ENCODE peak calls at places on chromosomes 2 and 18, in five cellular contexts. V is GM23248, Q is spleen, O is IMR-90, N is MG63. Z is an unnamed sample.

GRCh38 chr2:36408198-36408703 is 52.7 kb downstream of the CRIM1 start:
- DNase-seq in Q (peak; percentile 75), O (peak; percentile 85), V (no peak), N (no peak), Z (no peak)

GRCh38 chr18:23618862-23619387 is 32.6 kb upstream of the NPC1 start:
- DNase-seq in Q (peak; percentile 76), N (no peak), V (no peak), O (no peak), Z (no peak)

GRCh38 chr2:190765386-190766173 is 115.0 kb upstream of the GLS start:
- DNase-seq in O (peak; percentile 89), V (peak; percentile 92), Q (no peak), N (no peak), Z (no peak)

GRCh38 chr2:216066255-216066654 is 15.4 kb downstream of the PECR start:
- DNase-seq in O (peak; percentile 84), N (no peak), Q (no peak), V (peak; percentile 77), Z (no peak)

GRCh38 chr18:26286008-26286407 is 59.8 kb downstream of the TAF4B start:
- DNase-seq in N (no peak), Q (no peak), V (no peak), O (no peak), Z (no peak)

GRCh38 chr2:39735648-39736047 is 43.4 kb downstream of the THUMPD2 start:
- DNase-seq in Q (no peak), O (no peak), N (no peak), V (peak; percentile 36), Z (no peak)

GRCh38 chr2:105487142-105488069 is 88.6 kb upstream of the FHL2 start:
- DNase-seq in N (peak; percentile 99), O (peak; percentile 92), Q (no peak), V (peak; percentile 69), Z (no peak)

GRCh38 chr2:24877646-24878045 is 42.4 kb downstream of the ADCY3 start:
- DNase-seq in V (no peak), O (no peak), N (no peak), Q (no peak), Z (no peak)

GRCh38 chr2:161422812-161423211 is 6.7 kb downstream of the TBR1 start:
- DNase-seq in Q (no peak), V (no peak), O (no peak), N (no peak), Z (no peak)

GRCh38 chr2:142065156-142065555 is 65.7 kb downstream of the LRP1B start:
- DNase-seq in Q (no peak), V (no peak), N (no peak), O (no peak), Z (no peak)

GRCh38 chr18:50629148-50629631 is 69.3 kb downstream of the MAPK4 start:
- DNase-seq in Q (no peak), O (no peak), V (no peak), N (peak; percentile 43), Z (no peak)

GRCh38 chr2:229270551-229271410 is at the start of gene PID1:
- DNase-seq in Q (peak; percentile 75), O (peak; percentile 5), N (peak; percentile 65), V (peak; percentile 78), Z (no peak)

GRCh38 chr2:134348239-134348638 is 94.4 kb downstream of the MGAT5 start:
- DNase-seq in Q (no peak), N (no peak), O (peak; percentile 57), V (peak; percentile 51), Z (no peak)

GRCh38 chr2:35503738-35504160 is 851.8 kb upstream of the CRIM1 start:
- DNase-seq in N (no peak), Q (no peak), V (no peak), O (no peak), Z (no peak)

GRCh38 chr2:44802409-44803099 is 138.9 kb upstream of the SIX3 start:
- DNase-seq in Q (no peak), N (no peak), V (no peak), O (no peak), Z (no peak)

GRCh38 chr2:186669146-186669545 is 24.7 kb upstream of the FAM171B start:
- DNase-seq in O (no peak), N (no peak), V (no peak), Q (no peak), Z (no peak)

GRCh38 chr2:232309592-232309991 is 69.0 kb upstream of the ALPP start:
- DNase-seq in N (no peak), V (no peak), Q (no peak), O (no peak), Z (no peak)

GRCh38 chr18:69588301-69588700 is 187.6 kb downstream of the DOK6 start:
- DNase-seq in O (peak; percentile 5), N (no peak), V (peak; percentile 2), Q (no peak), Z (no peak)

GRCh38 chr2:210681481-210681880 is 125.1 kb downstream of the CPS1 start:
- DNase-seq in V (no peak), O (no peak), Q (no peak), N (no peak), Z (no peak)

GRCh38 chr2:54634564-54635511 is 88.6 kb upstream of the EML6 start:
- DNase-seq in N (no peak), Q (no peak), V (peak; percentile 76), O (peak; percentile 84), Z (no peak)

GRCh38 chr2:157173740-157174184 is 83.7 kb upstream of the GALNT5 start:
- DNase-seq in V (peak; percentile 96), Q (no peak), N (peak; percentile 71), O (peak; percentile 100), Z (no peak)

GRCh38 chr18:22705328-22705727 is 227.8 kb upstream of the RBBP8 start:
- DNase-seq in V (peak; percentile 84), Q (no peak), N (no peak), O (peak; percentile 91), Z (no peak)

GRCh38 chr2:45993476-45993991 is 303.7 kb upstream of the EPAS1 start:
- DNase-seq in O (peak; percentile 89), N (peak; percentile 56), V (peak; percentile 87), Q (no peak), Z (no peak)

GRCh38 chr2:104701471-104701911 is 152.4 kb upstream of the POU3F3 start:
- DNase-seq in V (no peak), N (no peak), O (no peak), Q (no peak), Z (no peak)

GRCh38 chr2:27264253-27264752 is 1.5 kb upstream of the SLC30A3 start:
- DNase-seq in V (no peak), N (no peak), Q (no peak), O (no peak), Z (no peak)

GRCh38 chr2:27262379-27263286 is at the start of gene SLC30A3:
- DNase-seq in O (no peak), V (peak; percentile 69), N (no peak), Q (peak; percentile 84), Z (no peak)

GRCh38 chr2:27261241-27261925 is 1.5 kb downstream of the SLC30A3 start:
- DNase-seq in V (no peak), Q (no peak), N (no peak), O (no peak), Z (no peak)

GRCh38 chr2:27263287-27264252 is 723 bp upstream of the SLC30A3 start:
- DNase-seq in O (no peak), N (no peak), V (no peak), Q (no peak), Z (no peak)

GRCh38 chr2:27261926-27262298 is 935 bp downstream of the SLC30A3 start:
- DNase-seq in Q (no peak), N (no peak), V (no peak), O (no peak), Z (no peak)
- H3K27me3 ChIP-seq in Q (peaks cover 84% of the 10 kb centered on the region), N (peaks cover 45% of the 10 kb centered on the region), V (peaks cover 72% of the 10 kb centered on the region), O (peaks cover 86% of the 10 kb centered on the region), Z (peaks cover 63% of the 10 kb centered on the region)

GRCh38 chr2:85253890-85254289 is 73.9 kb downstream of the TGOLN2 start:
- DNase-seq in N (no peak), Q (peak; percentile 32), O (no peak), V (no peak), Z (no peak)

GRCh38 chr2:85257359-85258193 is 70.2 kb downstream of the TGOLN2 start:
- DNase-seq in V (peak; percentile 57), N (no peak), Q (peak; percentile 71), O (peak; percentile 45), Z (no peak)

GRCh38 chr2:85254540-85255261 is 73.1 kb downstream of the TGOLN2 start:
- DNase-seq in V (no peak), Q (peak; percentile 28), O (no peak), N (no peak), Z (no peak)

GRCh38 chr2:85255456-85255812 is 72.4 kb downstream of the TGOLN2 start:
- DNase-seq in N (no peak), V (no peak), O (no peak), Q (peak; percentile 58), Z (no peak)

GRCh38 chr2:85255813-85256581 is 71.8 kb downstream of the TGOLN2 start:
- DNase-seq in V (peak; percentile 61), O (peak; percentile 80), Q (peak; percentile 56), N (no peak), Z (peak; percentile 89)
- H3K4me3 ChIP-seq in V (peak overlapping the region; percentile 55), O (peak overlapping the region; percentile 15), Q (no peak overlapping the region), N (no peak overlapping the region), Z (peak overlapping the region; percentile 7)

DNA sequence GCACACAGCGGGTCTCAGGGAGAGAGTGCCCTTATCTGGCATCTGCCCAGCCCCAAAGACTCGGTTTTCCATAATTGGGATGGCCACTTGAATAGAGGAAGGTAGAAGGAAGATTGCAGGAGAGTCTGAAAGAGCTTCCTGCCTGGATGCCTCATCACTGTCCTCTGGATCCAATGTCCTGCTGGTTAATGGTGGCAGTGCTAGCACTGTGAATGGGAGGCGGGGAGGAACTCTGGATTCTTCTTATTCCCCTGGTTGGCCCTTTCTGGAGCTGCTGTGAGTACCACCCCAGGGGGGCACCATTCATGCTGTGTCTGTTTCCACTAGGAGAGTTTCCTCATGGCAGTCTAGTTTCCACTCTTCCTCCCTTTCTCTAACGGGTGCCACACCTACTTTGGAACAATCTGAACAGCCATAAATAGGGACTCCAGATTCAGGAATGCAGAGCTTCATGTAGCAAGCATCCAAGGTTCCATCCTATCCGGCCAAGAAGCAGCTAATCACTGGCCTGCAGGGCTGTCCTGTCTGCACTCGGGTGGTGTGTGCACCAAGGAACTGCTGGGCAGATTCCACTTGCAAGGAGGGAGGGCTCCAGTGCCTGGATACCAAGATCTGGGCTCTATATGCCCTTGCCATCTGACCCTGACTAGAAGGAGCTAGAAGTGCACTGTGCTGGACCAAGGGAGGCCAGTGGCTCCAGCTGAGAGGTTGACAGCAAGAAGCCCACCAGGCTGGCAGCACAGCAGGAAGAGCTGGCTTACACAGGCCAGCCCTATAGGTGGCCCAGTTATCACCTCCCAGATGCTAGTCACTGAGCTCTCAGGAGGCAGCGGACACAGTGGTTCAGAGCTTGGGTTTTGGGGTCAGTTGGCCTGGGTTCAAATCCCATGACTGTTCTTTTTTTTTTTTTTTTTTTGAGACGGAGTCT is 4.6 kb upstream of the ATOH8 start:
- DNase-seq in Q (peak; percentile 27), N (peak; percentile 90), V (peak; percentile 87), O (no peak), Z (peak; percentile 30)
- H3K27me3 ChIP-seq in Q (peaks cover 38% of the 10 kb centered on the region), N (no peaks in the 10 kb centered on the region), V (no peaks in the 10 kb centered on the region), O (no peaks in the 10 kb centered on the region), Z (peaks cover 36% of the 10 kb centered on the region)

GRCh38 chr2:218898109-218898878 is 17.6 kb downstream of the WNT10A start:
- DNase-seq in O (peak; percentile 18), V (peak; percentile 78), Q (peak; percentile 94), N (peak; percentile 58), Z (no peak)

GRCh38 chr2:218899147-218899546 is 18.5 kb downstream of the WNT10A start:
- DNase-seq in O (no peak), Q (no peak), V (no peak), N (no peak), Z (no peak)

GRCh38 chr2:218895758-218896500 is 15.3 kb downstream of the WNT10A start:
- DNase-seq in Q (no peak), O (no peak), V (no peak), N (no peak), Z (no peak)

GRCh38 chr2:218896501-218897393 is 16.1 kb downstream of the WNT10A start:
- DNase-seq in V (no peak), N (no peak), Q (peak; percentile 90), O (peak; percentile 31), Z (no peak)

GRCh38 chr2:218897394-218898108 is 16.9 kb downstream of the WNT10A start:
- DNase-seq in N (no peak), O (no peak), Q (peak; percentile 84), V (no peak), Z (no peak)
- H3K4me3 ChIP-seq in N (no peak overlapping the region), O (no peak overlapping the region), Q (peak overlapping the region; percentile 21), V (no peak overlapping the region), Z (no peak overlapping the region)